ENCODE peak calls at places on chromosome 13, in four cellular contexts. B is IMR-90, J is trophoblast cell, Q is mesendoderm. Z is an unnamed sample.

GRCh38 chr13:85434927-85435326 is 364.3 kb downstream of the SLITRK6 start:
- DNase-seq in Q (no peak), J (no peak), B (no peak), Z (no peak)

GRCh38 chr13:26965976-26966375 is 205.4 kb upstream of the GPR12 start:
- DNase-seq in Q (no peak), J (no peak), B (peak), Z (no peak)

GRCh38 chr13:25933520-25933919 is 118.3 kb downstream of the SHISA2 start:
- DNase-seq in Q (no peak), B (no peak), J (no peak), Z (no peak)

GRCh38 chr13:53782400-53783030 is 753.9 kb downstream of the OLFM4 start:
- DNase-seq in J (peak), Q (peak), B (peak), Z (peak)

GRCh38 chr13:110263906-110264305 is 43.1 kb downstream of the COL4A1 start:
- DNase-seq in Q (peak), B (no peak), J (no peak), Z (no peak)

GRCh38 chr13:62973804-62974203 is 1558.2 kb upstream of the PCDH20 start:
- DNase-seq in Q (no peak), J (no peak), B (no peak), Z (no peak)

GRCh38 chr13:48858122-48858521 is 117.6 kb upstream of the FNDC3A start:
- DNase-seq in B (no peak), Q (no peak), J (peak), Z (no peak)

GRCh38 chr13:95679722-95680121 is 2.8 kb downstream of the DNAJC3 start:
- DNase-seq in B (no peak), Q (no peak), J (no peak), Z (no peak)

GRCh38 chr13:44210525-44210924 is 163.1 kb upstream of the SERP2 start:
- DNase-seq in J (no peak), B (no peak), Q (no peak), Z (no peak)

GRCh38 chr13:46603165-46603603 is 50.2 kb downstream of the LRCH1 start:
- DNase-seq in B (no peak), Q (peak), J (peak), Z (no peak)

GRCh38 chr13:27923794-27924528 is 4.2 kb downstream of the PDX1 start:
- DNase-seq in Q (no peak), B (no peak), J (no peak), Z (peak)

GRCh38 chr13:26348966-26349365 is 95.0 kb downstream of the CDK8 start:
- DNase-seq in Q (no peak), J (no peak), B (no peak), Z (no peak)

GRCh38 chr13:53631511-53631910 is 602.9 kb downstream of the OLFM4 start:
- DNase-seq in B (no peak), J (no peak), Q (peak), Z (no peak)

GRCh38 chr13:78689011-78689410 is 30.1 kb upstream of the OBI1 start:
- DNase-seq in B (no peak), J (peak), Q (peak), Z (no peak)

GRCh38 chr13:46321494-46322225 is 65.4 kb downstream of the RUBCNL start:
- DNase-seq in Q (peak), B (peak), J (peak), Z (peak)

GRCh38 chr13:100526299-100527030 is 62.1 kb downstream of the GGACT start:
- DNase-seq in J (no peak), Q (no peak), B (no peak), Z (no peak)

GRCh38 chr13:26991508-26992181 is 180.0 kb downstream of the USP12 start:
- DNase-seq in J (no peak), B (peak), Q (no peak), Z (no peak)

GRCh38 chr13:55816976-55817601 is 1323.6 kb upstream of the PRR20A start:
- DNase-seq in B (no peak), Q (no peak), J (no peak), Z (no peak)

GRCh38 chr13:21171420-21171819 is 4.9 kb downstream of the SKA3 start:
- DNase-seq in J (no peak), Q (no peak), B (no peak), Z (no peak)

GRCh38 chr13:21176195-21176981 is at the start of the genes MRPL57 and SKA3:
- DNase-seq in Q (peak), J (peak), B (peak), Z (peak)

GRCh38 chr13:21181671-21182070 is 5.2 kb downstream of the MRPL57 start:
- DNase-seq in J (no peak), B (no peak), Q (no peak), Z (no peak)

GRCh38 chr13:21175656-21176194 is 627 bp downstream of the SKA3 start:
- DNase-seq in Q (peak), J (peak), B (peak), Z (no peak)

GRCh38 chr13:21176982-21177284 is 475 bp downstream of the MRPL57 start:
- DNase-seq in B (no peak), J (no peak), Q (no peak), Z (no peak)
- H2AK5ac ChIP-seq in B (peak), J (peak), Q (no peak), Z (peak)

DNA sequence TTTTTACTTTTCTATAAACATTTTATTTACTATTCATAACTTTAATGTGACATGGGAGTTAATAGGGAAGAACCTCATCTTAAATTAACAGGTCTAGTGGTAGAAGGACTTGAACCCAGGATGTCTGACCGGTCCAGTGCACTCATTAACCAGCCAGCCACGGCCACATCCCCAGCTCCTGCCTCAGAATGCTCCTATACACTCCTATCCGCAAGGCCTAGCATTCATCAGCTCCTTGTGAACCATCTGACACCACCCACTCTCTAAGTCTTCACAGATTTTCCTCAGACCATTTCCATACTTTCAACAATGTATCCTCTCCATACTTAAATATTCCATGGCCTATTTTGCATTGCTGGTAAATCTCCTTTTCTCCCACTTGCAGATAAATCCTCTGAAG is 98.3 kb downstream of the KLF12 start:
- DNase-seq in B (no peak), Q (peak), J (no peak), Z (no peak)
- H3K4ac ChIP-seq in B (no peak), Q (peak), J (peak), Z (no peak)

GRCh38 chr13:114078501-114079451 is 53.6 kb downstream of the RASA3 start:
- DNase-seq in Q (no peak), J (peak), B (peak), Z (no peak)
- H2AK5ac ChIP-seq in Q (no peak), J (no peak), B (peak), Z (peak)

GRCh38 chr13:113390874-113391497 is 27.1 kb upstream of the GRTP1 start:
- DNase-seq in Q (peak), B (no peak), J (peak), Z (no peak)

GRCh38 chr13:113387396-113387795 is 23.5 kb upstream of the GRTP1 start:
- DNase-seq in B (no peak), Q (no peak), J (no peak), Z (no peak)

GRCh38 chr13:113397606-113398425 is 33.9 kb upstream of the GRTP1 start:
- DNase-seq in J (no peak), Q (peak), B (no peak), Z (no peak)

GRCh38 chr13:113393572-113394503 is 29.9 kb upstream of the GRTP1 start:
- DNase-seq in J (peak), B (peak), Q (peak), Z (peak)

GRCh38 chr13:113393226-113393571 is 29.3 kb upstream of the GRTP1 start:
- DNase-seq in B (no peak), J (no peak), Q (no peak), Z (no peak)
- H3K4ac ChIP-seq in B (peak), J (no peak), Q (no peak), Z (no peak)

DNA sequence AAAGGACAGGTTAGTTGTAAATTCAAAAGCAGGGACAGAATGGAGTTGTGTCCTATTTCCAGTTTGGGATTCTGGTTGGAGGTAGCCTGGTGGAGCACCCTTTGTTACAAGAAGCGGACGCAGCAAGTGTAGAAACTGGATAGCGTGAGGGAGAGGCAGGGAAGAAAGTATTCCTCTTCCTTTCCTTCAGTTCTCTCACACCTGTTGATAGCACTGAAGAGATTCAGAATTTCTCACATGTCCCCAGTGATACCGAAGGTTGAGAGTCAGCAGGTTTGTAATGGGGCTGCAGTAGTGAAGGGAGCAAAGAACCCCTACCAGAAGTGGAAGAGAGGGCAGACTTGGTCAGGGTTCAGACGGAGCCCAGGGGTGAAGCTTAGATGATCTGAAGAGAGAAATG is 399.2 kb downstream of the SPRY2 start:
- DNase-seq in B (no peak), Q (no peak), J (no peak), Z (no peak)
- H2AK5ac ChIP-seq in B (peak), Q (no peak), J (no peak), Z (no peak)

DNA sequence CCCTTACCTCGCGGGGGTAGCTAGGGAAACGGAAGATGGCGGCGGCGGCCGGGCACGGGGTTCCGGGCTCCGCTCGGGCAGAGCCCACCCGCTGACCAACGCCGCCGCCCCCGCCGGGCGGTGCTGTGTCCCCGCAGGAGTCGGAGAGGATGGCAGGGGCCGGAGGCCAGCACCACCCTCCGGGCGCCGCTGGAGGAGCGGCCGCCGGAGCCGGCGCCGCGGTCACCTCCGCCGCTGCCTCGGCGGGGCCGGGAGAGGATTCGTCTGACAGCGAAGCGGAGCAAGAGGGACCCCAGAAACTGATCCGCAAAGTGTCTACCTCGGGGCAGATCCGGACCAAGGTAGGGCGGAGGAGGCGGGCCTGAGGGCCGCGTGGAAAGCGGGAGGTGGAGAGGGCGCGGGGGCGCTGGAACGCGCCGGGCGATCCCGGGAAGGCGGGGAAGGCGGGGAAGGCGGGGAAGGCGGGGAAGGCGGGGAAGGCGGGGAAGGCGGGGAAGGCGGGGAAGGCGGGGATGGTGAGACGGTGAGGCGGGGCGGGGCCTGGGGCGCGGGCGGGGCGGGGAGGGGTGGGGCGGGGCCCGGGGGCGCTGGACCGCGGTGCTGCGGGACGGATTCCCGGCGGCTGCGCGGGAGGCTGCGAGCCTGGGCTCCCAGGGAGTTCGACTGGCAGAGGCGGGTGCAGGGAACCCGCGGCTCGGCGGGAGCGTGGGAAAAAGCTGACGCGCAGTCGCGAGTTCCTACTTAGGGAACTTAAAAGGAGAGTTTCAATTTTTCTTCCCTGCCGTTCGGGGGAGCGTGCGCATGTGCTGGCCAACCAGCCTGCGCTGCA is at the start of gene DGKH:
- DNase-seq in Q (peak), J (peak), B (peak), Z (peak)
- H3K4ac ChIP-seq in Q (peak), J (peak), B (peak), Z (peak)

DNA sequence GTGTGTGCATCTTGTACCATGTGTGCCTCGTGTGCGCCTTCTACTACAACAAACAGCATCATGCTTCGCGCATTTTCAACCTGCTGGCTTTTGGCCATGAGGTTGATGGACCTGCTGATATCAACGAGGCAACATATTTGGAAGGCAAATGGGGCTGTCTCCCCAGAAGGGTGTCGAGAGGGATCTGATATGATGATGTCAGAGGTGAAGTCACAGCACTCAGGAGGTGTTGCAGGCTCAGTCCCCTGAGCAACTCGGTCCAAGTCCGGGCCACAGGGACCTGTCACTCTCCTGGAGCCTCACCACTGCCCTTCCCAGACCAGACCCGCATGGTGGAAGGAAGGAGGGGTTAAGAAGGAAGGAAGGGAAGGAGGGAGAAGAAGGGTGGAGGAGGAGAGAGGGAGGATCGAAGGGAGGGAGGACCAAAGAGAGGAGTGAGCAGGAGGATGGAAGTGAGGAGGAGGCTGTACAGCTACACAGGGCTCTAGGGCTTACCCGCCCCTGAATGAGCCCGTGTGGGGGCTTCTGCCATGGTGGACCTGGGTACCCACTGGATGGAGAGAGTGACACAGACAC is 6.7 kb upstream of the C13orf46 start:
- DNase-seq in B (no peak), J (no peak), Q (no peak), Z (no peak)
- H2AK5ac ChIP-seq in B (no peak), J (no peak), Q (no peak), Z (no peak)

GRCh38 chr13:71629167-71629566 is 237.8 kb downstream of the DACH1 start:
- DNase-seq in J (no peak), B (no peak), Q (no peak), Z (no peak)

GRCh38 chr13:71632721-71633120 is 234.3 kb downstream of the DACH1 start:
- DNase-seq in Q (no peak), J (no peak), B (no peak), Z (no peak)

GRCh38 chr13:71638728-71639127 is 228.3 kb downstream of the DACH1 start:
- DNase-seq in Q (no peak), B (no peak), J (no peak), Z (no peak)

GRCh38 chr13:71634605-71635443 is 232.2 kb downstream of the DACH1 start:
- DNase-seq in B (peak), Q (no peak), J (no peak), Z (no peak)
- H3K4ac ChIP-seq in B (no peak), Q (no peak), J (no peak), Z (no peak)

GRCh38 chr13:98930014-98930625 is 47.7 kb downstream of the DOCK9 start:
- DNase-seq in Q (no peak), J (no peak), B (no peak), Z (no peak)
- H2AK5ac ChIP-seq in Q (no peak), J (peak), B (no peak), Z (peak)

Z was measured in neuronal stem cell.